ENCODE peak calls at places on chromosome 22, in four cellular contexts. One of them, this sample, is unnamed.

GRCh38 chr22:47626428-47627390 is 864.3 kb downstream of the TBC1D22A start:
- DNase-seq in hepatocyte: no peak
- DNase-seq in GM23338: no peak
- DNase-seq in IMR-90: no peak
- DNase-seq in this sample: no peak

GRCh38 chr22:17581631-17582030 is 18.3 kb downstream of the SLC25A18 start:
- DNase-seq in GM23338: no peak
- DNase-seq in hepatocyte: no peak
- DNase-seq in IMR-90: no peak
- DNase-seq in this sample: no peak

GRCh38 chr22:50289942-50290630 is 17.4 kb downstream of the PLXNB2 start:
- DNase-seq in hepatocyte: no peak
- DNase-seq in GM23338: no peak
- DNase-seq in IMR-90: no peak
- DNase-seq in this sample: no peak

GRCh38 chr22:50600967-50601668 is 525 bp downstream of the MAPK8IP2 start:
- DNase-seq in IMR-90: no peak
- DNase-seq in GM23338: no peak
- DNase-seq in hepatocyte: no peak
- DNase-seq in this sample: no peak

GRCh38 chr22:43136255-43136654 is 6.9 kb downstream of the MCAT start:
- DNase-seq in hepatocyte: peak; percentile 60
- DNase-seq in IMR-90: peak; percentile 30
- DNase-seq in GM23338: peak; percentile 74
- DNase-seq in this sample: no peak

GRCh38 chr22:49365191-49365837 is 462.4 kb downstream of the BRD1 start:
- DNase-seq in GM23338: no peak
- DNase-seq in IMR-90: no peak
- DNase-seq in hepatocyte: no peak
- DNase-seq in this sample: no peak

GRCh38 chr22:29621761-29622526 is 18.5 kb downstream of the NF2 start:
- DNase-seq in GM23338: peak; percentile 40
- DNase-seq in hepatocyte: peak; percentile 54
- DNase-seq in IMR-90: peak; percentile 97
- DNase-seq in this sample: peak; percentile 71

GRCh38 chr22:31343235-31344191 is 2.6 kb downstream of the PATZ1 start:
- DNase-seq in hepatocyte: peak; percentile 80
- DNase-seq in IMR-90: peak; percentile 26
- DNase-seq in GM23338: peak; percentile 92
- DNase-seq in this sample: no peak

GRCh38 chr22:17205432-17205831 is 13.8 kb downstream of the ADA2 start:
- DNase-seq in hepatocyte: no peak
- DNase-seq in GM23338: no peak
- DNase-seq in IMR-90: no peak
- DNase-seq in this sample: no peak

GRCh38 chr22:38713921-38714320 is 8.2 kb downstream of the GTPBP1 start:
- DNase-seq in GM23338: peak; percentile 24
- DNase-seq in hepatocyte: no peak
- DNase-seq in IMR-90: no peak
- DNase-seq in this sample: no peak
- H3K4me1 ChIP-seq in GM23338: peaks cover 36% of the 10 kb centered on the region
- H3K4me1 ChIP-seq in hepatocyte: peaks cover 4% of the 10 kb centered on the region
- H3K4me1 ChIP-seq in IMR-90: peaks cover 4% of the 10 kb centered on the region
- H3K4me1 ChIP-seq in this sample: peaks cover 14% of the 10 kb centered on the region

DNA sequence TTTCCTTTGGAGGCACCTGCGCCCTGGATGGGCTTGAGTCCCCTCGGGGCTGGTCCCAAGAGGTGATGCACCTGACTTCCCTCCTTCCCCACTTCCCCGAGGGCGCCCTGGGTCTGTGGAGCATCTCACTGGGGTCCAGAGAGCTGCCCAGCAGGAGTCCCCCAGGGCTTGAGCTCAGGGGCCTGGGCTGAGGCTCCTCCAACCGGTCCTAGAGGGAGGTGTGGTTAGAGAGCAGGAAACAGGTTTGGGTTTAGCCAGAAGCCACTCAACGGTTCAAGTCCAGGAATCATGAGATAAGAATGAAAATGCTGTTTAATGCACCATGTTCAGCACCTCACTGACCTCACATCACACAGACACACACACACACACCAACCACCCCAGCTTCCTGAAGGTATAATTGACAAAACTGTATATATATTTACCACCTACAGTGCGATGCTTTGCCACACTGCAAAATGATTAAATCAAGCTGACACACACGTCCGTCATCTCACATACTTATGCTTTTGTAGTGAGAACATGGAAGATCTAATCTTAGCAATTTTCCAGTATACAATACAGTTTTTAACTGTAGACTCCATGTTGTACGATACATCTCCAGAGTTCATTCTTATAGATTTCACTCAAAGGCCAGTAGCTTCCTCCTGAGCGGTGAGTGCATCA is 629 bp upstream of the IGLL1 start:
- DNase-seq in GM23338: no peak
- DNase-seq in hepatocyte: no peak
- DNase-seq in IMR-90: no peak
- DNase-seq in this sample: no peak
- H3K4me2 ChIP-seq in GM23338: no peak overlapping the region
- H3K4me2 ChIP-seq in hepatocyte: no peak overlapping the region
- H3K4me2 ChIP-seq in IMR-90: no peak overlapping the region
- H3K4me2 ChIP-seq in this sample: no peak overlapping the region

GRCh38 chr22:36015155-36015805 is 13.3 kb downstream of the RBFOX2 start:
- DNase-seq in hepatocyte: no peak
- DNase-seq in IMR-90: no peak
- DNase-seq in GM23338: no peak
- DNase-seq in this sample: no peak
- H3K4me3 ChIP-seq in hepatocyte: no peak overlapping the region
- H3K4me3 ChIP-seq in IMR-90: no peak overlapping the region
- H3K4me3 ChIP-seq in GM23338: no peak overlapping the region
- H3K4me3 ChIP-seq in this sample: no peak overlapping the region

GRCh38 chr22:32830957-32831356 is 29.5 kb downstream of the TIMP3 start:
- DNase-seq in hepatocyte: no peak
- DNase-seq in GM23338: no peak
- DNase-seq in IMR-90: no peak
- DNase-seq in this sample: no peak
- H3K4me1 ChIP-seq in hepatocyte: peaks cover 19% of the 10 kb centered on the region
- H3K4me1 ChIP-seq in GM23338: peaks cover 22% of the 10 kb centered on the region
- H3K4me1 ChIP-seq in IMR-90: no peaks in the 10 kb centered on the region
- H3K4me1 ChIP-seq in this sample: peaks cover 14% of the 10 kb centered on the region

This sample was measured in keratinocyte.